ENCODE peak calls at places on chromosomes 16 and 17, in six cellular contexts. Y is effector memory CD4-positive, alpha-beta T cell; E is Calu3; S is stimulated activated CD4-positive, alpha-beta T cell treated with anti-CD3 and anti-CD28 coated beads, Interleukin-1b, Interleukin-23, amount 100 ng/mL, for 48 hours; Q is dorsolateral prefrontal cortex; N is Right ventricle myocardium superior. B is an unnamed sample.

GRCh38 chr16:23679274-23679985 is 741 bp downstream of the PLK1 start:
- DNase-seq in Y (no peak), N (no peak), S (peak; percentile 23), E (peak; percentile 75), Q (no peak), B (no peak)

GRCh38 chr16:56684256-56684925 is 2.1 kb downstream of the MT1X start:
- DNase-seq in N (no peak), S (no peak), Q (no peak), E (no peak), Y (no peak), B (no peak)

GRCh38 chr17:78997881-78998280 is 11.7 kb downstream of the CANT1 start:
- DNase-seq in E (no peak), N (peak; percentile 35), Y (no peak), Q (no peak), S (no peak), B (no peak)

GRCh38 chr16:88368036-88368435 is 14.7 kb upstream of the ZNF469 start:
- DNase-seq in N (peak; percentile 18), S (no peak), E (no peak), Y (no peak), Q (no peak), B (peak; percentile 10)

GRCh38 chr17:17784599-17785264 is 52.1 kb downstream of the SREBF1 start:
- DNase-seq in S (no peak), N (no peak), Q (no peak), E (peak; percentile 13), Y (no peak), B (no peak)

GRCh38 chr17:57810740-57811632 is 38.9 kb downstream of the MRPS23 start:
- DNase-seq in E (no peak), Y (no peak), S (no peak), N (peak; percentile 67), Q (no peak), B (peak; percentile 61)

GRCh38 chr16:68806422-68806821 is 36.9 kb upstream of the TANGO6 start:
- DNase-seq in E (no peak), S (no peak), Q (no peak), Y (no peak), N (no peak), B (no peak)

GRCh38 chr16:17312100-17312732 is 158.5 kb downstream of the XYLT1 start:
- DNase-seq in N (no peak), S (no peak), Y (no peak), E (peak; percentile 90), Q (no peak), B (no peak)

GRCh38 chr16:90015586-90016338 is 3.5 kb downstream of the DBNDD1 start:
- DNase-seq in N (no peak), S (no peak), Y (no peak), Q (no peak), E (no peak), B (no peak)

GRCh38 chr16:24553983-24554382 is 14.6 kb downstream of the RBBP6 start:
- DNase-seq in Q (no peak), E (no peak), N (no peak), S (no peak), Y (no peak), B (no peak)

GRCh38 chr17:37147301-37147812 is 198.6 kb downstream of the AATF start:
- DNase-seq in S (no peak), Q (no peak), N (no peak), Y (no peak), E (peak; percentile 32), B (no peak)

GRCh38 chr16:22001591-22001990 is 675 bp upstream of the PDZD9 start:
- DNase-seq in N (no peak), E (no peak), S (no peak), Q (no peak), Y (no peak), B (no peak)

GRCh38 chr17:39244016-39244599 is 18.4 kb upstream of the STAC2 start:
- DNase-seq in N (no peak), S (no peak), E (no peak), Q (no peak), Y (no peak), B (no peak)